ENCODE peak calls at places on chromosome 14, in eight cellular contexts. V is lower leg skin, R is glutamatergic neuron, B is NCI-H1930, N is skeletal muscle cell, O is adipocyte, Y is neural crest cell, Z is ureter. H is an unnamed sample.

GRCh38 chr14:102929349-102930137 is 7.1 kb downstream of the AMN start:
- DNase-seq in B (no peak), O (no peak), N (no peak), V (no peak), Y (no peak), R (no peak), Z (no peak), H (no peak)

GRCh38 chr14:92105845-92106094 is 612 bp downstream of the ATXN3 start:
- DNase-seq in V (peak; percentile 59), O (no peak), N (no peak), Y (peak; percentile 9), B (no peak), R (peak; percentile 52), Z (peak; percentile 54), H (peak; percentile 84)

GRCh38 chr14:85516239-85517112 is 13.5 kb upstream of the FLRT2 start:
- DNase-seq in N (peak; percentile 60), Y (no peak), O (peak; percentile 94), B (no peak), V (no peak), Z (no peak), R (no peak), H (peak; percentile 83)

GRCh38 chr14:104318558-104319488 is 180.4 kb downstream of the KIF26A start:
- DNase-seq in V (no peak), B (no peak), Z (peak; percentile 37), Y (no peak), O (no peak), R (peak; percentile 8), N (no peak), H (no peak)

GRCh38 chr14:92794547-92794941 is 439 bp downstream of the GOLGA5 start:
- DNase-seq in V (no peak), Y (no peak), O (peak; percentile 46), B (no peak), N (no peak), Z (no peak), R (peak; percentile 57), H (peak; percentile 40)

GRCh38 chr14:104206281-104206904 is 68.0 kb downstream of the KIF26A start:
- DNase-seq in Z (no peak), Y (peak; percentile 39), B (no peak), R (no peak), O (peak; percentile 7), V (no peak), N (no peak), H (no peak)

GRCh38 chr14:64838656-64839055 is 41.1 kb downstream of the SPTB start:
- DNase-seq in Y (no peak), R (no peak), B (no peak), O (no peak), V (no peak), N (no peak), Z (no peak), H (no peak)

GRCh38 chr14:93013368-93013719 is 90.4 kb downstream of the CHGA start:
- DNase-seq in N (no peak), O (peak; percentile 71), V (no peak), Z (no peak), B (no peak), Y (no peak), R (no peak), H (no peak)

GRCh38 chr14:48005986-48006385 is 330.6 kb upstream of the MDGA2 start:
- DNase-seq in Y (no peak), B (no peak), O (no peak), Z (no peak), V (no peak), N (no peak), R (no peak), H (no peak)

GRCh38 chr14:31962920-31963319 is 114.2 kb upstream of the ARHGAP5 start:
- DNase-seq in V (no peak), B (no peak), Y (no peak), O (no peak), N (no peak), Z (no peak), R (no peak), H (no peak)

GRCh38 chr14:47439953-47440352 is 235.5 kb downstream of the MDGA2 start:
- DNase-seq in Y (no peak), R (peak; percentile 36), O (no peak), Z (no peak), B (no peak), N (no peak), V (no peak), H (no peak)

GRCh38 chr14:91636604-91637003 is 95.3 kb downstream of the CATSPERB start:
- DNase-seq in R (no peak), B (no peak), V (no peak), O (peak; percentile 2), N (no peak), Y (no peak), Z (no peak), H (no peak)

GRCh38 chr14:104427126-104427851 is 152.3 kb upstream of the C14orf180 start:
- DNase-seq in O (no peak), N (no peak), Y (no peak), V (no peak), R (no peak), Z (no peak), B (no peak), H (no peak)

GRCh38 chr14:45679852-45680251 is 426.9 kb upstream of the MIS18BP1 start:
- DNase-seq in Y (no peak), R (no peak), V (no peak), B (no peak), O (peak; percentile 56), Z (no peak), N (peak; percentile 63), H (peak; percentile 64)

GRCh38 chr14:54976316-54976715 is 50.6 kb downstream of the WDHD1 start:
- DNase-seq in R (no peak), Y (no peak), V (no peak), O (peak; percentile 43), B (no peak), N (peak; percentile 38), Z (no peak), H (peak; percentile 82)